ENCODE peak calls at places on chromosome 20, in six cellular contexts. L, S, P, F, H and W are unnamed samples.
A peak's percentile ranks its signal among the peaks of the same experiment; 100 is the strongest.

GRCh38 chr20:17584684-17585083 is 14.8 kb downstream of the DSTN start:
- DNase-seq in L (no peak), S (no peak), P (no peak), F (no peak), H (no peak), W (no peak)

GRCh38 chr20:3651204-3651970 is 11.8 kb downstream of the GFRA4 start:
- DNase-seq in L (no peak), S (no peak), P (no peak), F (no peak), H (no peak), W (no peak)

GRCh38 chr20:36720510-36720909 is 25.4 kb downstream of the NDRG3 start:
- DNase-seq in L (no peak), S (no peak), P (no peak), F (peak; percentile 32), H (no peak), W (no peak)

GRCh38 chr20:49901588-49901987 is 13.7 kb downstream of the SPATA2 start:
- DNase-seq in L (peak; percentile 7), S (no peak), P (no peak), F (no peak), H (peak; percentile 30), W (no peak)

GRCh38 chr20:17680128-17680835 is 1.8 kb downstream of the RRBP1 start:
- DNase-seq in L (peak; percentile 75), S (peak; percentile 83), P (peak; percentile 80), F (peak; percentile 79), H (peak; percentile 49), W (peak; percentile 83)

GRCh38 chr20:35226126-35226774 is at the start of gene MMP24:
- DNase-seq in L (no peak), S (no peak), P (peak; percentile 48), F (no peak), H (no peak), W (no peak)

GRCh38 chr20:59004763-59005522 is 2.1 kb downstream of the CTSZ start:
- DNase-seq in L (peak; percentile 86), S (no peak), P (no peak), F (no peak), H (peak; percentile 66), W (peak; percentile 77)

GRCh38 chr20:6091661-6092060 is 31.2 kb downstream of the FERMT1 start:
- DNase-seq in L (no peak), S (no peak), P (no peak), F (no peak), H (no peak), W (no peak)

GRCh38 chr20:49290608-49291191 is 12.8 kb upstream of the ZNFX1 start:
- DNase-seq in L (no peak), S (no peak), P (no peak), F (no peak), H (no peak), W (no peak)

GRCh38 chr20:41618807-41619294 is 674 bp upstream of the CHD6 start:
- DNase-seq in L (no peak), S (peak; percentile 42), P (no peak), F (peak; percentile 47), H (no peak), W (no peak)

GRCh38 chr20:45370571-45371204 is 7.4 kb downstream of the TP53TG5 start:
- DNase-seq in L (no peak), S (no peak), P (no peak), F (no peak), H (no peak), W (no peak)

GRCh38 chr20:48754269-48754668 is 73.5 kb downstream of the PREX1 start:
- DNase-seq in L (no peak), S (no peak), P (no peak), F (no peak), H (no peak), W (no peak)

GRCh38 chr20:51799586-51799985 is 2.7 kb downstream of the SALL4 start:
- DNase-seq in L (no peak), S (no peak), P (no peak), F (no peak), H (no peak), W (no peak)

GRCh38 chr20:13777171-13777601 is 7.5 kb downstream of the ESF1 start:
- DNase-seq in L (no peak), S (no peak), P (no peak), F (peak; percentile 54), H (no peak), W (no peak)

GRCh38 chr20:35117148-35117547 is 24.5 kb upstream of the TRPC4AP start:
- DNase-seq in L (no peak), S (peak; percentile 36), P (no peak), F (peak; percentile 59), H (no peak), W (no peak)

GRCh38 chr20:11035211-11035610 is 361.4 kb upstream of the JAG1 start:
- DNase-seq in L (no peak), S (peak; percentile 12), P (no peak), F (peak; percentile 11), H (no peak), W (no peak)

GRCh38 chr20:4918473-4918872 is 82.8 kb downstream of the SLC23A2 start:
- DNase-seq in L (peak; percentile 38), S (no peak), P (no peak), F (no peak), H (no peak), W (no peak)

GRCh38 chr20:18380908-18381529 is 85.8 kb downstream of the DZANK1 start:
- DNase-seq in L (no peak), S (no peak), P (no peak), F (no peak), H (no peak), W (no peak)

GRCh38 chr20:33211817-33212424 is 5.2 kb upstream of the BPIFA3 start:
- DNase-seq in L (peak; percentile 8), S (peak; percentile 22), P (peak; percentile 69), F (peak; percentile 53), H (no peak), W (no peak)

GRCh38 chr20:40990542-40991120 is 38.0 kb upstream of the TOP1 start:
- DNase-seq in L (peak; percentile 86), S (peak; percentile 95), P (peak; percentile 84), F (peak; percentile 94), H (peak; percentile 69), W (peak; percentile 69)

GRCh38 chr20:24784607-24785006 is 164.5 kb upstream of the CST7 start:
- DNase-seq in L (no peak), S (no peak), P (peak; percentile 4), F (no peak), H (no peak), W (no peak)

GRCh38 chr20:38146628-38147027 is 18.4 kb downstream of the TGM2 start:
- DNase-seq in L (no peak), S (no peak), P (peak; percentile 64), F (no peak), H (no peak), W (no peak)
- H3K4me1 ChIP-seq in L (peaks cover 34% of the 10 kb centered on the region), S (peaks cover 19% of the 10 kb centered on the region), P (peaks cover 20% of the 10 kb centered on the region), F (peaks cover 19% of the 10 kb centered on the region), H (no peaks in the 10 kb centered on the region), W (peaks cover 18% of the 10 kb centered on the region)

GRCh38 chr20:23226612-23227265 is 123.9 kb upstream of the NXT1 start:
- DNase-seq in L (no peak), S (peak; percentile 69), P (no peak), F (no peak), H (no peak), W (no peak)

GRCh38 chr20:23224806-23225205 is 125.8 kb upstream of the NXT1 start:
- DNase-seq in L (no peak), S (no peak), P (no peak), F (no peak), H (no peak), W (no peak)

GRCh38 chr20:23223908-23224307 is 126.7 kb upstream of the NXT1 start:
- DNase-seq in L (no peak), S (no peak), P (no peak), F (no peak), H (no peak), W (no peak)

GRCh38 chr20:23227274-23227673 is 123.3 kb upstream of the NXT1 start:
- DNase-seq in L (no peak), S (no peak), P (no peak), F (no peak), H (no peak), W (no peak)

DNA sequence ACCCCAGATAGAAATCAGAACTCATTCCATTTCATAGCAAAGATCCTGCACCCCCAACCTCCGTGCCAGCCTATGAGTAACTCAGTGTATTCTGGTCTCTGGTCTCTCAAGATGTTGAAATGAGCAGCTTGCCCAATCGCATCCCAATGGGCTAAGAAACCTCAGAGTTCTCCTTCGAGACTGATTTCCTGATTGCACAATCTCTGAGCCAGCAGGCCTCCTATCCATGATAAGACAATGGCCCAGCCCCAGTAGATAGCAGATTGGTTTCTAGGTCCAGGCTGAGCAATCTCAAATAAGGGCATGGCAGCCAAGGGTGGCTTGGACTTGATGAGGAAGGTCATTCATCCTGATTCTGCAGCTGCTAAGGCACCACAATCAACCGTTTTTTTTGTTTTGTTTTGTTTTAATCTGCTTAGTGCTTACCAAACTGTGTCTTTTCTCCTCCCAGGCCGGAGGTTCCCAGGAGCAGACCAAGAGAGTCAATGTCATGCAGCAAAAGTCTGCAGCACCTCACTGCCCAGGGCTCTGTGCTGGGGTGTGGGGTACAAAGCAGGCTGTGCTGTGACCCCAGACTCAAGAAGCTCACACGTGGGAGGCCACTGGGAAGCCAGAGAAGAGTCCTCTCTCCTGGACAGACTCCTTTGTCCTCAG is 125.1 kb upstream of the NXT1 start:
- DNase-seq in L (peak; percentile 54), S (peak; percentile 97), P (no peak), F (peak; percentile 95), H (no peak), W (peak; percentile 47)
- H3K4me3 ChIP-seq in L (no peak overlapping the region), S (peak overlapping the region; percentile 47), P (no peak overlapping the region), F (no peak overlapping the region), H (no peak overlapping the region), W (no peak overlapping the region)

GRCh38 chr20:63212393-63212730 is 3.6 kb downstream of the YTHDF1 start:
- DNase-seq in L (no peak), S (peak; percentile 6), P (no peak), F (peak; percentile 29), H (no peak), W (no peak)

GRCh38 chr20:63206878-63207277 is 9.1 kb downstream of the YTHDF1 start:
- DNase-seq in L (no peak), S (no peak), P (no peak), F (peak; percentile 38), H (no peak), W (no peak)

GRCh38 chr20:63212792-63213191 is 3.1 kb downstream of the YTHDF1 start:
- DNase-seq in L (no peak), S (no peak), P (no peak), F (peak; percentile 24), H (no peak), W (no peak)

GRCh38 chr20:63208346-63208924 is 7.5 kb downstream of the YTHDF1 start:
- DNase-seq in L (no peak), S (no peak), P (no peak), F (no peak), H (no peak), W (peak; percentile 17)

DNA sequence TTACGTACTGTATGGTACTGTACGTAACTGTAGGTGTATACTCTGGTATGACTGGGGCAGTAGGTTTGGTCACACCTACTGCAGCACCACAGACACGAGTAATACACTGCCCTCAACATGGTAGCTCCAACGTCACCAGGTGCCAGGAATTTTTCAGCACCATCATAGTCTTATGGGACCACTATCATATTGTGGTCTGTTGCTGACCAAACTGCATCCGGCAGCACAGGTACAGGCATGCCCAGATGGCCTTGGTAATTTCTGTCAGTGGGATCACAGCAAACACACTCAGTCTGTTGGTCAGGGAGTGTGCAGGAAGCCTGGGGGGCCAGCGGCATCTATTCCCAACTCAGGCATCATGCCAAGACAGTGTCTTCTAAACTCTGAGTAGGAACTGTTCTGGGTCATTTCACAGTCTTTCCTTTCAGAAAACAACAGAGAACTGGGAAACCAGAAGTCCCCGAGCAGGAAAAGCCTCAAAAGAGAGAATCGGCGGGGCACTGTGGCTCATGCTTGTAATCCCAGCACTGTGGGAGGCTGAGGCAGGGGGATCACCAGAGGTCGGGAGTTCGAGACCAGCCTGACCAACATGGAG is 5.8 kb downstream of the YTHDF1 start:
- DNase-seq in L (no peak), S (no peak), P (no peak), F (no peak), H (no peak), W (no peak)
- H3K4me1 ChIP-seq in L (peaks cover 20% of the 10 kb centered on the region), S (peaks cover 32% of the 10 kb centered on the region), P (peaks cover 9% of the 10 kb centered on the region), F (peaks cover 12% of the 10 kb centered on the region), H (peaks cover 40% of the 10 kb centered on the region), W (peaks cover 20% of the 10 kb centered on the region)

GRCh38 chr20:61345656-61346055 is 93.6 kb downstream of the CDH4 start:
- DNase-seq in L (no peak), S (no peak), P (no peak), F (no peak), H (no peak), W (no peak)
- H3K4me3 ChIP-seq in L (no peak overlapping the region), S (no peak overlapping the region), P (no peak overlapping the region), F (no peak overlapping the region), H (no peak overlapping the region), W (no peak overlapping the region)